ENCODE peak calls at places on chromosomes 5 and 9, in four cellular contexts. One of them, this sample, is unnamed.

GRCh38 chr5:17803976-17804375 is 169.7 kb downstream of the TAF11L14 start:
- DNase-seq in K562: no peak
- DNase-seq in GM12878: no peak
- DNase-seq in WTC11: no peak
- DNase-seq in this sample: no peak

GRCh38 chr5:145887976-145888574 is 15.3 kb upstream of the GRXCR2 start:
- DNase-seq in K562: peak
- DNase-seq in GM12878: no peak
- DNase-seq in WTC11: peak
- DNase-seq in this sample: peak

GRCh38 chr5:4700082-4700481 is 440.0 kb upstream of the ADAMTS16 start:
- DNase-seq in K562: peak
- DNase-seq in GM12878: no peak
- DNase-seq in WTC11: peak
- DNase-seq in this sample: peak

GRCh38 chr5:43396762-43397304 is 15.4 kb downstream of the CCL28 start:
- DNase-seq in K562: no peak
- DNase-seq in GM12878: peak
- DNase-seq in WTC11: peak
- DNase-seq in this sample: no peak

GRCh38 chr5:178460598-178461425 is 129.4 kb downstream of the COL23A1 start:
- DNase-seq in K562: peak
- DNase-seq in GM12878: no peak
- DNase-seq in WTC11: peak
- DNase-seq in this sample: peak

GRCh38 chr9:87564111-87564510 is 66.4 kb downstream of the DAPK1 start:
- DNase-seq in K562: peak
- DNase-seq in GM12878: no peak
- DNase-seq in WTC11: no peak
- DNase-seq in this sample: peak

GRCh38 chr5:102570747-102571146 is 71.9 kb upstream of the SLCO6A1 start:
- DNase-seq in K562: no peak
- DNase-seq in GM12878: no peak
- DNase-seq in WTC11: no peak
- DNase-seq in this sample: no peak

GRCh38 chr9:135478858-135479468 is 619 bp upstream of the PPP1R26 start:
- DNase-seq in K562: peak
- DNase-seq in GM12878: no peak
- DNase-seq in WTC11: peak
- DNase-seq in this sample: peak

GRCh38 chr9:127898433-127899199 is 787 bp downstream of the ST6GALNAC6 start:
- DNase-seq in K562: peak
- DNase-seq in GM12878: no peak
- DNase-seq in WTC11: no peak
- DNase-seq in this sample: peak

GRCh38 chr9:126474786-126475485 is 138.8 kb upstream of the LMX1B start:
- DNase-seq in K562: no peak
- DNase-seq in GM12878: no peak
- DNase-seq in WTC11: no peak
- DNase-seq in this sample: no peak

GRCh38 chr9:135797507-135798302 is 95.7 kb downstream of the KCNT1 start:
- DNase-seq in K562: peak
- DNase-seq in GM12878: no peak
- DNase-seq in WTC11: peak
- DNase-seq in this sample: no peak

GRCh38 chr5:13536921-13537320 is 407.6 kb downstream of the DNAH5 start:
- DNase-seq in K562: no peak
- DNase-seq in GM12878: no peak
- DNase-seq in WTC11: no peak
- DNase-seq in this sample: no peak

GRCh38 chr5:147369742-147370374 is 135.0 kb downstream of the STK32A start:
- DNase-seq in K562: no peak
- DNase-seq in GM12878: no peak
- DNase-seq in WTC11: no peak
- DNase-seq in this sample: no peak

GRCh38 chr5:18745591-18745987 is 1111.3 kb downstream of the TAF11L14 start:
- DNase-seq in K562: peak
- DNase-seq in GM12878: no peak
- DNase-seq in WTC11: no peak
- DNase-seq in this sample: peak

GRCh38 chr9:129596541-129597328 is 24.2 kb downstream of the C9orf50 start:
- DNase-seq in K562: no peak
- DNase-seq in GM12878: no peak
- DNase-seq in WTC11: peak
- DNase-seq in this sample: peak

GRCh38 chr5:91311168-91311696 is 71.9 kb downstream of the ARRDC3 start:
- DNase-seq in K562: no peak
- DNase-seq in GM12878: no peak
- DNase-seq in WTC11: no peak
- DNase-seq in this sample: no peak

GRCh38 chr9:109450346-109450745 is 47.8 kb downstream of the PTPN3 start:
- DNase-seq in K562: no peak
- DNase-seq in GM12878: no peak
- DNase-seq in WTC11: no peak
- DNase-seq in this sample: no peak

GRCh38 chr5:129852747-129853352 is 51.4 kb upstream of the CHSY3 start:
- DNase-seq in K562: peak
- DNase-seq in GM12878: peak
- DNase-seq in WTC11: peak
- DNase-seq in this sample: peak

GRCh38 chr5:72465601-72466563 is 41.3 kb downstream of the ZNF366 start:
- DNase-seq in K562: no peak
- DNase-seq in GM12878: peak
- DNase-seq in WTC11: no peak
- DNase-seq in this sample: no peak

GRCh38 chr5:96344678-96345612 is 88.1 kb downstream of the PCSK1 start:
- DNase-seq in K562: peak
- DNase-seq in GM12878: peak
- DNase-seq in WTC11: no peak
- DNase-seq in this sample: peak

GRCh38 chr5:50963647-50964584 is 297.5 kb downstream of the PARP8 start:
- DNase-seq in K562: no peak
- DNase-seq in GM12878: no peak
- DNase-seq in WTC11: no peak
- DNase-seq in this sample: no peak

GRCh38 chr9:116387934-116388714 is 234.5 kb downstream of the PAPPA start:
- DNase-seq in K562: no peak
- DNase-seq in GM12878: no peak
- DNase-seq in WTC11: no peak
- DNase-seq in this sample: no peak

GRCh38 chr5:163089233-163089632 is 348.2 kb upstream of the CCNG1 start:
- DNase-seq in K562: no peak
- DNase-seq in GM12878: no peak
- DNase-seq in WTC11: no peak
- DNase-seq in this sample: no peak

GRCh38 chr5:41433552-41434181 is 76.7 kb downstream of the PLCXD3 start:
- DNase-seq in K562: peak
- DNase-seq in GM12878: no peak
- DNase-seq in WTC11: peak
- DNase-seq in this sample: no peak

GRCh38 chr9:131578778-131579504 is 33.6 kb downstream of the PRRT1B start:
- DNase-seq in K562: no peak
- DNase-seq in GM12878: peak
- DNase-seq in WTC11: no peak
- DNase-seq in this sample: no peak

GRCh38 chr9:135662758-135663450 is at the start of gene LCN9:
- DNase-seq in K562: no peak
- DNase-seq in GM12878: no peak
- DNase-seq in WTC11: no peak
- DNase-seq in this sample: no peak

GRCh38 chr9:95785209-95785608 is 90.3 kb upstream of the ERCC6L2 start:
- DNase-seq in K562: no peak
- DNase-seq in GM12878: no peak
- DNase-seq in WTC11: no peak
- DNase-seq in this sample: no peak

GRCh38 chr9:95784318-95784717 is 91.2 kb upstream of the ERCC6L2 start:
- DNase-seq in K562: no peak
- DNase-seq in GM12878: no peak
- DNase-seq in WTC11: no peak
- DNase-seq in this sample: no peak

GRCh38 chr9:95791695-95792094 is 83.8 kb upstream of the ERCC6L2 start:
- DNase-seq in K562: no peak
- DNase-seq in GM12878: no peak
- DNase-seq in WTC11: no peak
- DNase-seq in this sample: no peak

GRCh38 chr9:95788011-95788410 is 87.5 kb upstream of the ERCC6L2 start:
- DNase-seq in K562: no peak
- DNase-seq in GM12878: no peak
- DNase-seq in WTC11: no peak
- DNase-seq in this sample: no peak

DNA sequence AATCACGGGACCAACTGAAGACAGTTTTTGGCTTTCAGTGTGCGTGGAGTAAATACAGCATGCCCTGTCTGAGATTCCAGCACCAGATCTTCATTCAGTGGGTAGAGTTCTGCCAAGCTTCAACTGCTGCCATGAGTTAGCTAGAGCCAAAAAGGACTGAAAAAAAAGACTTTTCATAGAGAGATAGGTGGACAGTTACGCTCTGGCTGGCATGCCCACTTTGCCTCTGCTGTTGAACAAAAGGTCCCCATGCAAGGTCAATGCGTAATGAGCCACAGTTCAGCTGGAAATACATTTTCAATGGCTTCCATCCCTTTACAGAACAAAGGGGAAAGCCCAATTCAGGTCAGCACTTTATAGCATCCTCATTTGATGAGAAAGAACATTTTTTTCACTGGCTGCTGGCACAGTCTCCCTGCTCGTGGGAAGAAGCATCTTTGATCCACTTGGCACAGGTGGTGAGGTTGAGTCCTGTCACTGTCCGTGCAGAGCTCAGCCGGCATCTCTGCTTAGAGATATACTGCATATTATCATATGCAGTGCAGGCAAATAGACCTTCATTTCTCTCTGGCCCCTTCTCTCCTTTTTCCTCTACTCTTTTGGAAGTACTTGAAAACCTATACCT is 86.9 kb upstream of the ERCC6L2 start:
- DNase-seq in K562: no peak
- DNase-seq in GM12878: no peak
- DNase-seq in WTC11: no peak
- DNase-seq in this sample: no peak
- TF ChIP-seq CREM in K562: no peak
- TF ChIP-seq CREM in GM12878: no peak
- TF ChIP-seq CREM in WTC11: no peak
- TF ChIP-seq CREM in this sample: no peak

DNA sequence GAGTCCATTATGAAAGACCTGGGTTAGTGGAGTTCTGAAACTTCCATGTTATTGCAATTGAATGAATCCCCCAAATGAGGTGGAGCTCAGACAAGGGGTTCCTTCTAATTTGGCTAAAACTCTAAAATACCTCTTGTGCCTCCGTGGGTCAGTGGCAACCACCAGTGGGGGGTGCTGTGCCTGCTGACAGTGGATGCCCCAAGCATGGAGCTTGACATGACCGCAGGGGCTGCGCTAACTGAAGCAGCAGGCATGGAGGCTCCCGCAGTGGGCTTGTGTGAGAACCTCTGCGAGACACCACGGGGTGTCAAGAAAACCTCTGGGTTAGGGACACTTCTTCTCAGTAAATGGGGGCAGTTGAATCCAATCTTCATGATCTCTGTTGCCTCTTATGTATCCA is 200.5 kb downstream of the DRD1 start:
- DNase-seq in K562: no peak
- DNase-seq in GM12878: no peak
- DNase-seq in WTC11: peak
- DNase-seq in this sample: no peak
- TF ChIP-seq CREM in K562: no peak
- TF ChIP-seq CREM in GM12878: no peak
- TF ChIP-seq CREM in WTC11: no peak
- TF ChIP-seq CREM in this sample: no peak

GRCh38 chr9:124834586-124834985 is 18.7 kb upstream of the WDR38 start:
- DNase-seq in K562: no peak
- DNase-seq in GM12878: no peak
- DNase-seq in WTC11: no peak
- DNase-seq in this sample: no peak

GRCh38 chr9:124830593-124830992 is 22.7 kb upstream of the WDR38 start:
- DNase-seq in K562: no peak
- DNase-seq in GM12878: no peak
- DNase-seq in WTC11: no peak
- DNase-seq in this sample: no peak

GRCh38 chr9:124831642-124832364 is 21.5 kb upstream of the WDR38 start:
- DNase-seq in K562: peak
- DNase-seq in GM12878: no peak
- DNase-seq in WTC11: no peak
- DNase-seq in this sample: no peak

GRCh38 chr9:124828679-124829669 is 24.3 kb upstream of the WDR38 start:
- DNase-seq in K562: no peak
- DNase-seq in GM12878: no peak
- DNase-seq in WTC11: no peak
- DNase-seq in this sample: no peak
- TF ChIP-seq CREM in K562: no peak
- TF ChIP-seq CREM in GM12878: no peak
- TF ChIP-seq CREM in WTC11: no peak
- TF ChIP-seq CREM in this sample: no peak

DNA sequence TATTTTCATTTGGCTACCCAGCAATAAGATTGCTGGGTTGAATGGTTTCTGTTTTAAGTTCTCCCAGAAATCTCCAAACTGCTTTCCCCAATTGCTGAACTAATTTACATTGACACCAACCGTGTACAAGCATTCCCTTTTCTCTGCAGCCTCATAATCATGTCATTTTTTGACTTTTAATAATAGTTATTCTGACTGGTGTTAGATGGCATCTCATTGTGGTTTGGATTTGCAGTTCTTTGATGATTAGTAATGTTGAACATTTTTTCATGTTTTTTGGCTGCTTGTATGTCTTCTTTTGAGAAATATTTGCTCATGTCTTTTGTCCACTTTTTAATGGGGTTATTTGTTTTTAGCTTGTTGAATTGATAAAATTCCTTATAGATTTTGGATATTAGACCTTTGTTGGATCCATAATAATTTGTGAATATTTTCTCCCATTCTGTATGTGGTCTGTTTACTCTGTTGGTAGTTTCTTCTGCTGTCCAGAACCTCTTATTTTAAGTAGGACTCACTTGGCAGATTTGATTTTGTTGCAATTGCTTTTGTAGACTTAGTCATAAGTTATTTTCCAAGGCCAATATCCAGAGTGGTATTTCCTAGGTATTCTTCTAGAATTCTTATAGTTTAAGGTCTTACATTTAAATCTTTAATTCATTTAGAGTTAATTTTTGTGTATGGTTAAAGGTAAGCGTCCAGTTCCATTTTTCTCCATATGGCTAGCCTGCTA is 793.7 kb downstream of the BRINP1 start:
- DNase-seq in K562: no peak
- DNase-seq in GM12878: no peak
- DNase-seq in WTC11: no peak
- DNase-seq in this sample: no peak
- TF ChIP-seq CREM in K562: no peak
- TF ChIP-seq CREM in GM12878: no peak
- TF ChIP-seq CREM in WTC11: no peak
- TF ChIP-seq CREM in this sample: no peak

DNA sequence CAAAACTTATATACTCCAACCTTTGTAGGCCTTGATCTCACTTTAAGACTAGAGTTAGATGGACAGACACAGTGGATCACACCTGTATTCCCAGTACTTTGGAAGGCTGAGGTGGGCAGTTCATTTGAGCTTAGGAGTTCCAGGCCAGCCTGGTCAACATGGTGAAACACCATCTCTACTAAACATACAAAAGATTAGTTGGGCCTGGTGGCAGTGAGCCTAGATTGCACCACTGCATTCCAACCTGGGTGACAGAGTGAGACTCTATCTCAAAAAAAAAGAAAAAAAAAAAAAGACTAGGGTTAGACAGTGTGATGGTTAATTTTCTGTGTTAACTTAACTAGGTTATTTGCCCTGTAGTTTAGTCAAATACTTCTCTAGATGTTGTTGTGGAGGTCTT is 74.1 kb downstream of the CFAP95 start:
- DNase-seq in K562: no peak
- DNase-seq in GM12878: no peak
- DNase-seq in WTC11: no peak
- DNase-seq in this sample: peak
- TF ChIP-seq CREM in K562: no peak
- TF ChIP-seq CREM in GM12878: no peak
- TF ChIP-seq CREM in WTC11: no peak
- TF ChIP-seq CREM in this sample: no peak

This sample was measured in HepG2.